ENCODE peak calls at places on chromosomes 11 and 22, in four cellular contexts. X is iPS-NIHi11, Y is AG09319, P is LoVo. V is an unnamed sample.

GRCh38 chr22:36608987-36609386 is 80.0 kb upstream of the EIF3D start:
- DNase-seq in Y (no peak), X (peak), P (no peak), V (no peak)

GRCh38 chr11:19316434-19316833 is 75.7 kb upstream of the E2F8 start:
- DNase-seq in X (no peak), Y (no peak), P (no peak), V (no peak)

GRCh38 chr11:74636633-74637184 is 44.3 kb downstream of the POLD3 start:
- DNase-seq in Y (peak), X (no peak), P (peak), V (peak)

GRCh38 chr11:113138731-113139130 is 175.7 kb upstream of the TTC12 start:
- DNase-seq in Y (no peak), P (no peak), X (no peak), V (no peak)

GRCh38 chr22:45341503-45341902 is 31.8 kb downstream of the FAM118A start:
- DNase-seq in Y (no peak), X (no peak), P (no peak), V (no peak)

GRCh38 chr11:62799486-62799885 is 5.8 kb downstream of the NXF1 start:
- DNase-seq in Y (no peak), P (no peak), X (no peak), V (no peak)

GRCh38 chr22:50083462-50084081 is 1.7 kb downstream of the MLC1 start:
- DNase-seq in X (no peak), P (no peak), Y (no peak), V (no peak)

GRCh38 chr22:26398741-26399153 is 30.3 kb upstream of the ASPHD2 start:
- DNase-seq in Y (peak), X (peak), P (peak), V (peak)

GRCh38 chr11:19768197-19768596 is 55.6 kb downstream of the NAV2 start:
- DNase-seq in Y (no peak), P (no peak), X (no peak), V (no peak)

GRCh38 chr22:30214703-30215405 is 31.7 kb downstream of the LIF start:
- DNase-seq in P (no peak), X (no peak), Y (no peak), V (no peak)

GRCh38 chr22:45071618-45072017 is 61.8 kb upstream of the PHF21B start:
- DNase-seq in Y (no peak), X (no peak), P (no peak), V (no peak)

GRCh38 chr22:18088825-18089568 is 11.2 kb downstream of the PEX26 start:
- DNase-seq in P (no peak), Y (no peak), X (no peak), V (no peak)

GRCh38 chr11:134666273-134667174 is 254.5 kb upstream of the B3GAT1 start:
- DNase-seq in P (peak), X (no peak), Y (no peak), V (no peak)

GRCh38 chr11:113778111-113778910 is 1.3 kb upstream of the CLDN25 start:
- DNase-seq in Y (no peak), X (no peak), P (no peak), V (peak)

GRCh38 chr11:128482512-128483191 is 104.7 kb downstream of the ETS1 start:
- DNase-seq in X (no peak), P (no peak), Y (peak), V (no peak)

GRCh38 chr22:44256085-44256484 is 56.7 kb downstream of the SHISAL1 start:
- DNase-seq in P (no peak), Y (no peak), X (no peak), V (no peak)

V was measured in pulmonary artery endothelial cell.